ENCODE peak calls at places on chromosomes 12 and 14, in five cellular contexts. D is right lobe of liver, C is left ventricle myocardium inferior, E is cardiac fibroblast, W is tibial nerve. R is an unnamed sample.

GRCh38 chr12:275784-276183 is 13.1 kb upstream of the SLC6A13 start:
- DNase-seq in W (no peak), D (no peak), C (no peak), E (no peak), R (no peak)

GRCh38 chr12:55925870-55926737 is 1.6 kb downstream of the PYM1 start:
- DNase-seq in D (no peak), C (no peak), E (no peak), W (no peak), R (no peak)

GRCh38 chr14:24297190-24297964 is 2.2 kb downstream of the DHRS1 start:
- DNase-seq in D (no peak), E (peak; percentile 31), C (no peak), W (no peak), R (no peak)

GRCh38 chr12:6647083-6647604 is at the start of gene ACRBP:
- DNase-seq in E (peak; percentile 64), D (peak; percentile 73), W (peak; percentile 58), C (peak; percentile 85), R (no peak)

GRCh38 chr12:75364918-75365317 is 26.0 kb upstream of the GLIPR1L2 start:
- DNase-seq in E (no peak), D (no peak), C (no peak), W (no peak), R (no peak)

GRCh38 chr12:47222592-47222959 is 142.8 kb upstream of the AMIGO2 start:
- DNase-seq in W (no peak), C (no peak), D (no peak), E (no peak), R (no peak)

GRCh38 chr14:104285483-104285790 is 147.1 kb downstream of the KIF26A start:
- DNase-seq in W (no peak), D (no peak), C (no peak), E (no peak), R (no peak)

GRCh38 chr14:96139879-96140278 is 64.8 kb upstream of the BDKRB2 start:
- DNase-seq in C (no peak), D (no peak), E (no peak), W (no peak), R (no peak)

GRCh38 chr14:38310420-38310995 is 54.6 kb upstream of the CLEC14A start:
- DNase-seq in D (no peak), C (no peak), E (no peak), W (no peak), R (no peak)

GRCh38 chr12:113892556-113892955 is 73.6 kb downstream of the RBM19 start:
- DNase-seq in E (no peak), D (no peak), W (no peak), C (no peak), R (no peak)

GRCh38 chr14:63287661-63288483 is 30.9 kb downstream of the GPHB5 start:
- DNase-seq in W (no peak), C (no peak), D (no peak), E (no peak), R (no peak)

GRCh38 chr14:62667515-62667914 is 377.7 kb downstream of the KCNH5 start:
- DNase-seq in E (no peak), C (no peak), W (no peak), D (no peak), R (no peak)

GRCh38 chr14:106841701-106842100 is 1315.3 kb downstream of the TMEM121 start:
- DNase-seq in W (no peak), E (no peak), C (no peak), D (no peak), R (no peak)

GRCh38 chr14:106843376-106843775 is 1317.0 kb downstream of the TMEM121 start:
- DNase-seq in W (no peak), D (no peak), E (no peak), C (no peak), R (no peak)

GRCh38 chr14:106843951-106844483 is 1317.6 kb downstream of the TMEM121 start:
- DNase-seq in E (no peak), D (no peak), W (peak; percentile 31), C (no peak), R (no peak)

GRCh38 chr14:106844608-106845285 is 1318.4 kb downstream of the TMEM121 start:
- DNase-seq in D (peak; percentile 83), C (peak; percentile 75), W (peak; percentile 52), E (no peak), R (no peak)

GRCh38 chr14:106842687-106843086 is 1316.3 kb downstream of the TMEM121 start:
- DNase-seq in D (no peak), C (no peak), E (no peak), W (no peak), R (no peak)
- TF ChIP-seq CTCF in D (peak; percentile 35), C (peak; percentile 39), E (peak; percentile 58), W (no peak), R (no peak)

DNA sequence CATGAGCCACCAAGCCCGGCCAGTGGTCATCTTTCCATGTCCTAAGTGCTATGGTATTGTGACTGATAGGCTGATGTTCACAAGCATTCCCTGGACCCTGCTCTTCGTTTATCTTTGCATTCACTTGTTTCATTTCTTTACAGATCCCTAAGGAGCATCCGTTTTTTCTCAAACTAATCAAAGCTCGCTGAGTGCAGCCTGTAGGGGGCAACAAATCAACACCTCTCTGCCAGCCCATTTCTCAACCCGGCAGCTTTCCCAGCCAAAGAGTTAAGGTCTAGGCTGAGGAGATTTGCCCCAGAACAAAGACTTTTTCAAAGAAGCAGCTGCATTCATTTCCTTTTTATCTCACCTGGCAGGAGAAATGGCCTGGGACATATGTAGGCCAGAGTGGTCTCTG is 12.1 kb downstream of the SIRT4 start:
- DNase-seq in W (no peak), C (no peak), E (no peak), D (no peak), R (no peak)
- TF ChIP-seq CTCF in W (no peak), C (no peak), E (peak; percentile 28), D (no peak), R (peak; percentile 53)

DNA sequence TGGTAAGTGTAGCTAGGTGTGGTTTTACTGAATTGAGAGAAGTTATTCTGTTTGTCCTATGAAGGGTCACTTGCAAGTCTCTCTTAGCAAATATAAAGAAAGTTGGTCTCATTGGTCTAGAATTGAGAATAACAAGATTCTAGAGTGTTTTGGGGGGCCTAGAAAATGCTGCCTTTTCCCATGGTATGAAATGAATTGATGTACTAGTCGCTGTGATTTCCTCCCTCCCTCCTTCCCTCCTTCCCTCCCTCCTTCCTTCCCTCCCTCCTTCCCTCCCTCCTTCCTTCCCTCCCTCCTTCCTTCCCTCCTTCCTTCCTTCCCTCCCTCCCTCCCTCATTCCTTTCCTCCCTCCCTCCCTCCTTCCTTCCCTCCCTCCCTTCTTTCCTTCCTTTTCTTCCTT is 166.7 kb upstream of the RGS6 start:
- DNase-seq in E (no peak), C (no peak), D (no peak), W (no peak), R (no peak)
- TF ChIP-seq CTCF in E (no peak), C (no peak), D (no peak), W (no peak), R (no peak)

DNA sequence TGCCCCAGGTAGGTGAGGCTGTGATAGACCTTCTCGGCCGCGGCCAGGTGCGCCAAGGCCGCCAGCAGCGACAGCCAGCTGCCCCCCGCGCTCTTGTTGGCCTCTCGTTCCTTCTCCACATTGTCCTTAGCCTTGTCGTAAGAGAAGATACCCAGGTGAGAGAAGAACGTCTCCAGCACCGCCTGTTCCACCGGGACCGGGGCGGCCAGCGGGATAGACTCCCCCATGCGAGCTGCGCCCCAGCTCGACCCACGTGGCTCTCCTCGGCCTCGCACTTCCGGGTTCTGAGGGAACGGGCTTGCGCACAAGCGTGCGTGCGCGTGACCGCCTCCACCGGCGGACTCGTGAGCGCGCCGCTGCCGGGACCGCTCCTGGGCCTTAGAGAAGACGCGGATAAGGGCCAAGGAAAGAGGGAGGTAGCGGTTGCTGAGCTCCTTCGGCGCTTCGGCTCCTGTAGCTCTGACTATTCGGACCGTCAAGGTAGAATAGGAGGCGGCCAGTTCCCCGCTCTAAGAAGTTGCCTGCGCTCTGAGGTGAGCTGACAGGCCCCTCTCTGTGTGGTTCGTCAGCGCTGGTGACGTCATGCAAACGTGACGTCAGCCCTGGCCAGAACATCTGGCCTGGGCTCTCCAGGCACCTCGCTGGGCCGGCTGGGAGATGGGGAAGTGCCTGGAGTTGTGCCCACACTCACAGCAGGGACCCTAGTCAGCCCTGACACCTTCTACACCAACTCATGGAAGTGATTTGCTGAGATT is at the start of gene KICS2:
- DNase-seq in C (peak; percentile 93), D (peak; percentile 94), W (peak; percentile 86), E (peak; percentile 95), R (peak; percentile 96)
- TF ChIP-seq CTCF in C (peak; percentile 9), D (no peak), W (no peak), E (no peak), R (no peak)

GRCh38 chr12:21696603-21697002 is 39.0 kb upstream of the LDHB start:
- DNase-seq in C (no peak), E (no peak), D (no peak), W (no peak), R (no peak)

GRCh38 chr12:21699851-21700250 is 42.2 kb upstream of the LDHB start:
- DNase-seq in D (no peak), W (no peak), E (no peak), C (no peak), R (no peak)

GRCh38 chr12:21694660-21695059 is 37.0 kb upstream of the LDHB start:
- DNase-seq in E (no peak), D (no peak), W (no peak), C (no peak), R (peak; percentile 68)

GRCh38 chr12:21695896-21696295 is 38.3 kb upstream of the LDHB start:
- DNase-seq in D (no peak), C (no peak), W (no peak), E (no peak), R (no peak)

GRCh38 chr12:21697829-21698630 is 40.4 kb upstream of the LDHB start:
- DNase-seq in D (no peak), C (no peak), E (peak; percentile 61), W (peak; percentile 42), R (no peak)
- TF ChIP-seq CTCF in D (peak; percentile 68), C (peak; percentile 75), E (peak; percentile 39), W (peak; percentile 33), R (peak; percentile 99)

R was measured in chondrocyte.